ENCODE peak calls at places on chromosomes 3 and 15, in nine cellular contexts. C is AML-193; L is K562; B is GM12891; H is CD4-positive, CD25-positive, alpha-beta regulatory T cell; R is cardiac fibroblast; S is anterior cingulate cortex; X is H9; Q is NCI-H510A. T is an unnamed sample.

GRCh38 chr15:57375827-57376694 is at the start of gene CGNL1:
- DNase-seq in C (no peak), L (peak), B (no peak), H (no peak), R (peak), S (no peak), X (peak), Q (peak), T (no peak)

GRCh38 chr15:80838012-80838411 is 58.8 kb downstream of the CEMIP start:
- DNase-seq in C (no peak), L (no peak), B (no peak), H (no peak), R (no peak), S (no peak), X (no peak), Q (no peak), T (no peak)

GRCh38 chr15:50049871-50050270 is 69.2 kb downstream of the ATP8B4 start:
- DNase-seq in C (no peak), L (no peak), B (no peak), H (no peak), R (peak), S (no peak), X (no peak), Q (no peak), T (no peak)

GRCh38 chr3:143827425-143827824 is 20.8 kb downstream of the SLC9A9 start:
- DNase-seq in C (no peak), L (no peak), B (no peak), H (no peak), R (no peak), S (no peak), X (no peak), Q (no peak), T (no peak)

GRCh38 chr15:85890620-85890980 is 95.9 kb upstream of the KLHL25 start:
- DNase-seq in C (no peak), L (no peak), B (no peak), H (no peak), R (no peak), S (no peak), X (no peak), Q (no peak), T (no peak)

GRCh38 chr3:111758642-111759041 is 100.4 kb upstream of the PHLDB2 start:
- DNase-seq in C (no peak), L (no peak), B (no peak), H (no peak), R (peak), S (no peak), X (no peak), Q (no peak), T (no peak)

GRCh38 chr3:63613561-63613960 is 38.9 kb upstream of the SNTN start:
- DNase-seq in C (no peak), L (no peak), B (no peak), H (no peak), R (no peak), S (no peak), X (no peak), Q (no peak), T (no peak)

GRCh38 chr3:168094580-168094876 is 1.2 kb downstream of the GOLIM4 start:
- DNase-seq in C (no peak), L (no peak), B (no peak), H (no peak), R (peak), S (peak), X (no peak), Q (no peak), T (no peak)

GRCh38 chr3:139198186-139198585 is 145.6 kb upstream of the MRPS22 start:
- DNase-seq in C (no peak), L (no peak), B (no peak), H (no peak), R (no peak), S (no peak), X (no peak), Q (no peak), T (no peak)

GRCh38 chr3:176759815-176760506 is 437.3 kb downstream of the TBL1XR1 start:
- DNase-seq in C (no peak), L (no peak), B (no peak), H (no peak), R (no peak), S (no peak), X (no peak), Q (no peak), T (no peak)

GRCh38 chr15:87219650-87220615 is 1036.6 kb downstream of the NTRK3 start:
- DNase-seq in C (no peak), L (no peak), B (no peak), H (no peak), R (no peak), S (no peak), X (no peak), Q (no peak), T (no peak)

GRCh38 chr3:183392166-183393034 is 36.0 kb downstream of the MCF2L2 start:
- DNase-seq in C (no peak), L (no peak), B (no peak), H (no peak), R (peak), S (no peak), X (no peak), Q (peak), T (no peak)

GRCh38 chr3:138197058-138197457 is 10.0 kb downstream of the ARMC8 start:
- DNase-seq in C (peak), L (no peak), B (no peak), H (no peak), R (peak), S (no peak), X (peak), Q (no peak), T (no peak)

GRCh38 chr3:150544040-150544439 is 2.3 kb downstream of the SERP1 start:
- DNase-seq in C (no peak), L (no peak), B (no peak), H (no peak), R (peak), S (no peak), X (no peak), Q (no peak), T (no peak)

GRCh38 chr3:52220380-52221026 is 4.9 kb downstream of the TLR9 start:
- DNase-seq in C (peak), L (peak), B (peak), H (peak), R (peak), S (peak), X (peak), Q (peak), T (peak)

GRCh38 chr3:96000963-96001362 is 813.4 kb upstream of the EPHA6 start:
- DNase-seq in C (no peak), L (no peak), B (no peak), H (no peak), R (no peak), S (no peak), X (peak), Q (no peak), T (no peak)

GRCh38 chr3:100796556-100796955 is 87.3 kb downstream of the TFG start:
- DNase-seq in C (peak), L (no peak), B (no peak), H (no peak), R (peak), S (no peak), X (no peak), Q (no peak), T (no peak)

GRCh38 chr3:38297537-38297936 is 15.4 kb downstream of the SLC22A14 start:
- DNase-seq in C (no peak), L (no peak), B (no peak), H (no peak), R (no peak), S (no peak), X (no peak), Q (no peak), T (no peak)

GRCh38 chr3:128392812-128393544 is 73.7 kb downstream of the DNAJB8 start:
- DNase-seq in C (no peak), L (no peak), B (no peak), H (no peak), R (no peak), S (no peak), X (no peak), Q (no peak), T (no peak)

GRCh38 chr15:76330281-76330680 is 6.3 kb upstream of the ISL2 start:
- DNase-seq in C (no peak), L (no peak), B (no peak), H (no peak), R (peak), S (no peak), X (peak), Q (no peak), T (no peak)

GRCh38 chr15:96336045-96336642 is 5.6 kb downstream of the NR2F2 start:
- DNase-seq in C (no peak), L (no peak), B (no peak), H (no peak), R (no peak), S (no peak), X (no peak), Q (no peak), T (no peak)